ENCODE peak calls at places on chromosome 15, in four cellular contexts. X is natural killer cell, N is fibroblast of lung, L is heart left ventricle. S is an unnamed sample.

GRCh38 chr15:29933043-29933442 is 110.8 kb upstream of the TJP1 start:
- DNase-seq in X (no peak), N (no peak), L (no peak), S (no peak)

GRCh38 chr15:90201150-90201943 is at the start of gene SEMA4B:
- DNase-seq in X (peak), N (peak), L (peak), S (no peak)

GRCh38 chr15:41284425-41285177 is 47.8 kb downstream of the OIP5 start:
- DNase-seq in X (no peak), N (peak), L (no peak), S (no peak)

GRCh38 chr15:61051570-61052031 is 177.5 kb downstream of the RORA start:
- DNase-seq in X (no peak), N (peak), L (peak), S (peak)

GRCh38 chr15:48333553-48333952 is 2.3 kb downstream of the DUT start:
- DNase-seq in X (no peak), N (no peak), L (no peak), S (no peak)

GRCh38 chr15:66390670-66391069 is 4.0 kb downstream of the MAP2K1 start:
- DNase-seq in X (no peak), N (peak), L (no peak), S (no peak)

GRCh38 chr15:93771429-93772020 is 459.8 kb upstream of the MCTP2 start:
- DNase-seq in X (no peak), N (no peak), L (no peak), S (no peak)

GRCh38 chr15:36005542-36005941 is 459.6 kb upstream of the DPH6 start:
- DNase-seq in X (no peak), N (no peak), L (no peak), S (no peak)

GRCh38 chr15:37076543-37076942 is 23.8 kb downstream of the MEIS2 start:
- DNase-seq in X (no peak), N (peak), L (no peak), S (no peak)

GRCh38 chr15:47616876-47617275 is 100.4 kb upstream of the SEMA6D start:
- DNase-seq in X (no peak), N (no peak), L (no peak), S (no peak)

GRCh38 chr15:95287774-95288173 is 1042.7 kb upstream of the NR2F2 start:
- DNase-seq in X (no peak), N (peak), L (no peak), S (no peak)

GRCh38 chr15:80985976-80986375 is 3.6 kb downstream of the MESD start:
- DNase-seq in X (no peak), N (no peak), L (no peak), S (no peak)

GRCh38 chr15:29376580-29376979 is 107.0 kb upstream of the NSMCE3 start:
- DNase-seq in X (no peak), N (no peak), L (no peak), S (no peak)

GRCh38 chr15:98671060-98672008 is 23.0 kb downstream of the IGF1R start:
- DNase-seq in X (no peak), N (peak), L (no peak), S (no peak)

GRCh38 chr15:88664151-88664778 is 25.4 kb downstream of the ISG20 start:
- DNase-seq in X (no peak), N (peak), L (no peak), S (no peak)

GRCh38 chr15:92323480-92323879 is 70.2 kb upstream of the ST8SIA2 start:
- DNase-seq in X (no peak), N (no peak), L (no peak), S (no peak)

GRCh38 chr15:85837011-85837433 is 42.3 kb upstream of the KLHL25 start:
- DNase-seq in X (no peak), N (no peak), L (no peak), S (no peak)

GRCh38 chr15:41597787-41598186 is 38.8 kb downstream of the TYRO3 start:
- DNase-seq in X (no peak), N (no peak), L (no peak), S (no peak)

GRCh38 chr15:82891025-82891390 is 61.5 kb downstream of the HOMER2 start:
- DNase-seq in X (no peak), N (no peak), L (no peak), S (no peak)

GRCh38 chr15:65791335-65792129 is 561 bp downstream of the DENND4A start:
- DNase-seq in X (peak), N (peak), L (peak), S (no peak)

DNA sequence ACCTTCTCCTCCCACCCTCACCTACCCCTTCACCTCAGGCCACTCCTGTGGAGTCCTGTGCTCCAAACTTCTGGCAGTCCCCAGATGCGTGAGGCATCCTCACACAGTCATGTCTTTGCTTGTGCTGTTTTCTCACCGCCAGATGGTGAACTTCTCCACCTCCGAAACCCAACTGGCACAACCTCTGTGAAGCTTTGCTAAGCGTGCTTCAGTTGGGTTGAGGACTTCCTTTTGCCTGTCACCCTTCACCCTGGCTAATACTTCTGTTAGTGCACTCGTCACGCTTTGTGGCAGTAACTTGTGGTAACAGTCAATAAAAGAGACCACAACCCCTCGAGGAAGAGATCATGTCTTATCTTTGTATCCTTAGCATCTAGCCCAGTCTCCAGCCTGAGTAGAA is 42.0 kb upstream of the SKOR1 start:
- DNase-seq in X (peak), N (no peak), L (no peak), S (no peak)
- TF ChIP-seq CTCF in X (peak), N (no peak), L (no peak), S (no peak)

DNA sequence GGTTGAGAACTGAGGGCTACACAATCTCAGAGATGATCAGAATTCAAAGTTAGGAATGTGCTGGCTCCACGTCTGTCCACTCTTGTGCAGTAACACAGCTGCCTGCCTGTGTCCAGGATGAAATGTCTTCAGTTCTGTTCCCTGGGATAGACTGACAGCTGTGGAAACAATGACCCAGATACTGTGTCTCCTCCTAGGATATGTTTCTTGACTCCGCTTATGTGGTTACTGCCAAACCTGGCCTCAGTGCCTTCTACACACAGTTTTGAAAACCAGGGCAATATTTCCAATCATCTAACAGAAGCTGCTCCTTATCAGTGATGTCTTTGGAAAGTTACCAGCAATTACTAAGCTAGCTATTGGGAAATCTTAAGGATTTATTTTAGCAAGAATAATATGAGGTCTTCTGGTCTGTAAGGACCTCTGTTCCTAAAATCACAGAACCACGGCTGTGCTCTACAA is 67.6 kb downstream of the NOX5 start:
- DNase-seq in X (no peak), N (peak), L (peak), S (peak)
- TF ChIP-seq CTCF in X (no peak), N (no peak), L (no peak), S (no peak)

GRCh38 chr15:57705746-57706404 is 639 bp upstream of the POLR2M start:
- DNase-seq in X (no peak), N (no peak), L (no peak), S (no peak)

GRCh38 chr15:57703387-57703786 is 3.1 kb upstream of the POLR2M start:
- DNase-seq in X (no peak), N (no peak), L (no peak), S (no peak)

GRCh38 chr15:57708047-57708446 is 1.5 kb downstream of the POLR2M start:
- DNase-seq in X (no peak), N (peak), L (no peak), S (no peak)

GRCh38 chr15:57706405-57707209 is at the start of gene POLR2M:
- DNase-seq in X (peak), N (peak), L (peak), S (peak)
- TF ChIP-seq CTCF in X (no peak), N (no peak), L (no peak), S (no peak)

GRCh38 chr15:32991544-32992192 is 202.8 kb downstream of the FMN1 start:
- DNase-seq in X (no peak), N (no peak), L (no peak), S (no peak)

GRCh38 chr15:32994810-32995424 is 199.6 kb downstream of the FMN1 start:
- DNase-seq in X (no peak), N (peak), L (no peak), S (no peak)

GRCh38 chr15:32990071-32990470 is 204.4 kb downstream of the FMN1 start:
- DNase-seq in X (no peak), N (no peak), L (no peak), S (no peak)

GRCh38 chr15:32998182-32998581 is 196.3 kb downstream of the FMN1 start:
- DNase-seq in X (no peak), N (no peak), L (no peak), S (no peak)

DNA sequence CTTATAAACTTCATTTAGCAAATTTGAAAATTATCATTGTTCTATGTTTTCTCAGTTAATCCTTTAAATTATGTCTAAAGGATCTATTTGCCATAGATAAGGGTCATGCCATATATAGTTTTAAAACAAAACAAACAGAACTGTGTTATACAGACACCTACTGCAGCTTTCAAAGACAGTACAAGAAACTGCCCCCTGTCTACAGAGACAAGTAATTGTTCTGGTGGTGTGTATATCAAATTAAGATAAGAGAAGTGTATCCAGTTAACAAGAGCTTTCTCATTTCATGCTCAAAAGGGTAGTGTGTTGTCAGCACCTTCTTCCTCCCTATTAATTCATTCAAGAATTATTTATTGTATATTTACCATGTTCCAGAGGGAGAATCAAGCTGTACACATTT is 201.2 kb downstream of the FMN1 start:
- DNase-seq in X (no peak), N (peak), L (no peak), S (no peak)
- TF ChIP-seq CTCF in X (no peak), N (peak), L (no peak), S (peak)

DNA sequence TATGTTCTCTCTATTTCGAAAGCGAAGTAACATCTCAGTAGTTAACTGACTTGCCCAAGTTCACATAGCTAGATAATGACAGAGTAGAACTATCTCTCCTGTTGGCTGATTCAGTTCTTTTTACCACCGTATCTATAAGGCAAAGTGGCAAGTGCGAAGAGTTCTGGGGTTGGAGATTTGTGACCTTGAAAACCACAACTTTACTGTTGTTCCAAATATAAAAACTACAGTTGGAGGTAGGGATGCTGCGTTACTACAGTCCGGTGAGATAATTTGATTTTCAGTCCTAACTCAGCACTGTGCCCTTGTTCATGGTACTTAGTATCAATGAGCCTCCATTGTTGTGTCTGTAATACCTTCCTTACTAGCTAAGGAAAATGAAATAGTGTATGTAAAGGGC is 71.2 kb upstream of the GOLGA8B start:
- DNase-seq in X (no peak), N (no peak), L (no peak), S (no peak)
- TF ChIP-seq CTCF in X (no peak), N (no peak), L (no peak), S (no peak)

GRCh38 chr15:62928242-62928995 is 114.1 kb upstream of the TPM1 start:
- DNase-seq in X (no peak), N (peak), L (peak), S (peak)
- TF ChIP-seq CTCF in X (no peak), N (peak), L (no peak), S (peak)

GRCh38 chr15:63712828-63713520 is 115.8 kb downstream of the FBXL22 start:
- DNase-seq in X (no peak), N (no peak), L (no peak), S (no peak)
- TF ChIP-seq CTCF in X (no peak), N (no peak), L (no peak), S (no peak)

GRCh38 chr15:79874242-79874641 is 22.6 kb downstream of the MTHFS start:
- DNase-seq in X (no peak), N (no peak), L (no peak), S (no peak)

GRCh38 chr15:79878078-79878705 is 18.6 kb downstream of the MTHFS start:
- DNase-seq in X (no peak), N (no peak), L (no peak), S (no peak)

GRCh38 chr15:79875213-79875612 is 21.6 kb downstream of the MTHFS start:
- DNase-seq in X (no peak), N (no peak), L (no peak), S (no peak)

GRCh38 chr15:79872358-79873017 is 24.3 kb downstream of the MTHFS start:
- DNase-seq in X (peak), N (no peak), L (no peak), S (peak)
- TF ChIP-seq CTCF in X (no peak), N (no peak), L (no peak), S (no peak)

DNA sequence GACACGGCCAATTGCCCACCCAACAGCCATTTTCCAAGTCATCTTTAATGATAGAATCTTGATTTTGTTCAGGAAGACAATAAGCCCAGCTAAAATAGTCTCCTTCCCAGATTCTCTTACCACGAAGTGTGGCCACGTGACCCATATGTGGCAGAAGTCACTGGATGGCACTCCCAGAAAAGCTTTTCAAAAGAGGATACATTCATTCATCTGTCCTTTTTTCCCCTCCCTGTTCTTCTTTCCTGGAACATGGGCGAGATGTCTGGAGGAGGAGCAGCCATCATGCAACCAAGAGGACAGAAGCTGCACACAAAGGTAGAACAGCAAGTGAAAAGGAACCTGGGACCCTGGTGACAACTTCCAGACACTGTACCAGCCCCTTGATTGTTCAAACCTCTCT is 174.7 kb downstream of the UACA start:
- DNase-seq in X (no peak), N (no peak), L (no peak), S (no peak)
- TF ChIP-seq CTCF in X (no peak), N (no peak), L (no peak), S (no peak)

GRCh38 chr15:71688509-71689094 is 121.8 kb upstream of the NR2E3 start:
- DNase-seq in X (no peak), N (no peak), L (no peak), S (no peak)
- TF ChIP-seq CTCF in X (no peak), N (no peak), L (no peak), S (no peak)